ENCODE peak calls at places on chromosomes 5 and 9, in four cellular contexts. N, E, L and W are unnamed samples.

GRCh38 chr5:92391-93220 is 638 bp downstream of the PLEKHG4B start:
- DNase-seq in L (no peak), N (no peak), E (no peak), W (no peak)

GRCh38 chr5:78530342-78531096 is 118.1 kb downstream of the LHFPL2 start:
- DNase-seq in L (no peak), N (no peak), E (peak), W (no peak)

GRCh38 chr5:90941002-90941720 is 382.6 kb downstream of the ADGRV1 start:
- DNase-seq in L (no peak), E (no peak), N (no peak), W (no peak)

GRCh38 chr5:159412284-159413046 is 82.2 kb upstream of the IL12B start:
- DNase-seq in N (no peak), E (no peak), L (no peak), W (no peak)

GRCh38 chr9:127813739-127814226 is 11.1 kb downstream of the FPGS start:
- DNase-seq in E (no peak), L (no peak), N (no peak), W (no peak)

GRCh38 chr5:11801061-11801460 is 103.2 kb downstream of the CTNND2 start:
- DNase-seq in E (no peak), L (no peak), N (no peak), W (no peak)

GRCh38 chr5:157511656-157512644 is 51.9 kb downstream of the NIPAL4 start:
- DNase-seq in N (peak), L (peak), E (peak), W (no peak)

GRCh38 chr5:135089912-135090311 is 55.9 kb upstream of the PITX1 start:
- DNase-seq in N (no peak), E (no peak), L (no peak), W (no peak)

GRCh38 chr5:67465556-67466206 is 269.1 kb upstream of the CD180 start:
- DNase-seq in E (no peak), N (no peak), L (no peak), W (no peak)

GRCh38 chr5:178209334-178210072 is 5.2 kb downstream of the HNRNPAB start:
- DNase-seq in N (peak), L (no peak), E (no peak), W (no peak)

GRCh38 chr5:178207917-178208280 is 3.6 kb downstream of the HNRNPAB start:
- DNase-seq in N (peak), E (no peak), L (no peak), W (no peak)

GRCh38 chr5:178207183-178207916 is 3.0 kb downstream of the HNRNPAB start:
- DNase-seq in N (peak), E (peak), L (no peak), W (no peak)

GRCh38 chr5:178210073-178210526 is 5.8 kb downstream of the HNRNPAB start:
- DNase-seq in N (peak), L (no peak), E (no peak), W (no peak)

DNA sequence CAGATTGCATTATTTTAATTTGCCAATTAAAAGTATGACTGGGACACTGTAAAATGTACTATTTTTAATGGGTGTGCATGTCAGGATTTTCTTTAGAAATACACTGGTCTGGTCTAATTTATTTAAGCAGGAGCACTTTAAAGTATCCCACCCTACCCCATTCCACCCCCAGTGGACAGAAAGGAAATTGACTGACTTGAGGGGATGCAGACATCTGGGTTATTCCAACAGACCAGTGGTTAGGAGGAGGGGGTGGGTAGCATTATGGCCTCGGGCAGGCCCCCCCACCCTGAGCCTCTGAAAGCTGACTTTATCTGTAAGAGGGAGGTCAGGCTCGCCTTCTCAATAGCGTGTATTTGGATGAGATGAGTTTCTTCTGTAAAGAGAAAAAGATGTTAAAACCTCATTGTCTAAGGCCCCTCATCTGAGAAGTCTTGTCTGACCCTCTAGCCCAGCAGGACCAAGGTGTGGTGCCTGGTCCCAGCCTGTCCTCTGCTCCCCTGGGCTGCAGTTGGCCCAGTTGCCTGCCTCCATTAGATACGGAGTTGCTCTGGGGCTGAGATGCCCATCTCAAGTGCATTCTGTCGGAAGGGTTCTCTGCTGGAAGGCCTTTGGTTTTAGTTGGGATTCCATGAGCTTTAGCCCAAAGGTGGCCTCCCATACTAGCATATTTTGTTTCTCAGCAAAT is 4.4 kb downstream of the HNRNPAB start:
- DNase-seq in L (no peak), E (no peak), N (peak), W (no peak)
- TF ChIP-seq POLR2A in L (no peak), E (no peak), N (no peak), W (no peak)

DNA sequence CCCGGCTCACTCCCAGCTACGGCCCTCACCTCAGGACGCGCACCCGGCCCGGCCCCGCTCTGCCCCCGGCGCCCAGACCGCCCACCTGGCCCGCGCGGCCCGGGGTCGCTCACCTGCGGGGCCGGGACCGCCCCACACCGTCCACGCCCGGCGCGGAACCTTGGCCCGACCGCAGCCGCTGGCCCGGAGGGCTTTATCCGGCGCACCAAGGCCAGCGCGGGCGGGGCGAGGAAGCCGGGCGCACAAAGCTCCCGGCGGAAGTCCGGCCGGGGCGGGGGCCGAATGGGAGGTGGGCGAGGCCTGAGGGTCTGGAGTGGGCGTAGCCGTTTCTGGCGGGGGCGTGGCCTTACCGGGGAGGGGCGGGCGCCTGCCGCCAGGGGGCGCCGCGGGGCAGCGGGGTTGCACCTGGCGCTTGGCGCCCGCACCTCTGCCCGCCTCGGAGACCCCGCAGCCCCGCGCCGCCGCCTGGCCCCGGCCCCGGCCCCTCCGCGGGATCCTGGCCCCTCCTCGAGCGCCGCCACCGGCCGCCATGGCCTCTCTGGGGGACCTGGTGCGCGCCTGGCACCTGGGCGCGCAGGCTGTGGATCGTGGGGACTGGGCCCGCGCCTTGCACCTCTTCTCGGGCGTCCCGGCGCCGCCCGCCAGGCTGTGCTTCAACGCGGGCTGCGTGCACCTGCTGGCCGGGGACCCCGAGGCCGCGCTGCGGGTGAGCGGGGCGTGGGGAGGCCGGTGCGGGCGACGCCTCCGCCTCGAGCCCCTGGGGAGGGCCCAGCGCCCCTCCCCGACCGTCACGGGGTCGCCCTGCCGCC is at the start of the genes EXD3 and NOXA1:
- DNase-seq in E (peak), L (peak), N (peak), W (peak)
- TF ChIP-seq POLR2A in E (no peak), L (no peak), N (no peak), W (no peak)

GRCh38 chr9:129174724-129175514 is 3.1 kb downstream of the IER5L start:
- DNase-seq in L (peak), E (peak), N (peak), W (no peak)
- TF ChIP-seq POLR2A in L (peak), E (peak), N (no peak), W (no peak)

GRCh38 chr5:95842955-95843544 is 20.5 kb upstream of the GLRX start:
- DNase-seq in E (peak), N (peak), L (no peak), W (no peak)
- TF ChIP-seq POLR2A in E (no peak), N (no peak), L (no peak), W (no peak)

GRCh38 chr5:35198096-35198495 is 32.2 kb downstream of the PRLR start:
- DNase-seq in N (no peak), L (no peak), E (peak), W (no peak)

GRCh38 chr5:35194636-35195471 is 35.4 kb downstream of the PRLR start:
- DNase-seq in N (no peak), L (no peak), E (no peak), W (no peak)

GRCh38 chr5:35198681-35199080 is 31.6 kb downstream of the PRLR start:
- DNase-seq in N (no peak), L (no peak), E (no peak), W (no peak)

GRCh38 chr5:35197351-35197750 is 32.9 kb downstream of the PRLR start:
- DNase-seq in E (no peak), L (no peak), N (no peak), W (no peak)

GRCh38 chr5:35195472-35195852 is 34.8 kb downstream of the PRLR start:
- DNase-seq in L (no peak), E (no peak), N (no peak), W (no peak)
- TF ChIP-seq POLR2A in L (no peak), E (no peak), N (no peak), W (no peak)

GRCh38 chr9:4490705-4491620 is 695 bp downstream of the SLC1A1 start:
- DNase-seq in L (no peak), E (no peak), N (no peak), W (peak)

GRCh38 chr9:4486176-4486575 is 4.1 kb upstream of the SLC1A1 start:
- DNase-seq in N (no peak), E (no peak), L (no peak), W (no peak)

GRCh38 chr9:4489562-4489918 is 728 bp upstream of the SLC1A1 start:
- DNase-seq in N (no peak), L (no peak), E (no peak), W (no peak)

GRCh38 chr9:4491621-4491975 is 1.3 kb downstream of the SLC1A1 start:
- DNase-seq in N (no peak), E (no peak), L (no peak), W (no peak)

GRCh38 chr9:4489919-4490704 is at the start of gene SLC1A1:
- DNase-seq in E (peak), N (peak), L (peak), W (peak)
- TF ChIP-seq POLR2A in E (no peak), N (peak), L (no peak), W (peak)

GRCh38 chr5:148974638-148975330 is 88.1 kb downstream of the SH3TC2 start:
- DNase-seq in E (no peak), L (no peak), N (no peak), W (no peak)

GRCh38 chr5:148972396-148972795 is 90.5 kb downstream of the SH3TC2 start:
- DNase-seq in L (no peak), N (no peak), E (no peak), W (no peak)

GRCh38 chr5:148970876-148971275 is 92.0 kb downstream of the SH3TC2 start:
- DNase-seq in N (no peak), E (no peak), L (no peak), W (no peak)

GRCh38 chr5:148973455-148973854 is 89.4 kb downstream of the SH3TC2 start:
- DNase-seq in N (no peak), E (peak), L (no peak), W (no peak)

DNA sequence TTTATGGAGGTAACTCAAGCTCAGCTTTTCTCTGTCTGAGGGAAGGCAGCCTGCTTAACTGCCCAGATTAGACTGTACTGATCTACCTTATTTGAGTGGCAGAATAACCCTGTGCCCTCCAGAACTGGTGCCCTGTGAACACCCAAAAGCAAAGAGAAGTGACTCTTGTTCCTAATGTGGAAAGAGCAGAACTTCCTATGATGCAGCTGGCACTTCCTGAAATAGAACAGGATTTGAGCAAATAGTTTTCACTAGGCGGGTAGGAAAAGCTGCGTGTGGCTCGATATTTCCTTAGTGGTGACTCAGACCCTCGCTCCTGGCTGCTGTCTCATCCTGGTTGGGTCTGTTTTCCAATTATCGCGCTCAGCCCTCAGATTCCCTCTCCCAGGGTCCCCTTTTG is 89.9 kb downstream of the SH3TC2 start:
- DNase-seq in E (peak), N (peak), L (peak), W (no peak)
- TF ChIP-seq POLR2A in E (no peak), N (no peak), L (no peak), W (no peak)